ENCODE peak calls at places on chromosomes 12 and 14, in ten cellular contexts. A is heart right ventricle; P is T-helper 1 cell; K is activated CD4-positive, alpha-beta T cell treated with anti-CD3 and anti-CD28 coated beads, Interleukin-2, amount 50 U/mL, for 48 hours; N is LHCN-M2; D is HS-5; X is H9; I is activated naive CD4-positive, alpha-beta T cell treated with anti-CD3 and anti-CD28 coated beads, Interleukin-2, amount 50 U/mL, for 16 hours; C is activated naive CD8-positive, alpha-beta T cell treated with anti-CD3 and anti-CD28 coated beads, Interleukin-2, amount 50 U/mL, for 24 hours; Q is activated T-cell treated with anti-CD3 and anti-CD28 coated beads, Interleukin-2, amount 50 U/mL, for 24 hours. H is an unnamed sample.

GRCh38 chr12:80186727-80187217 is 87.4 kb downstream of the OTOGL start:
- DNase-seq in A (no peak), P (no peak), K (no peak), N (peak; percentile 94), D (peak; percentile 89), X (peak; percentile 62), I (no peak), C (peak; percentile 11), Q (no peak), H (no peak)

GRCh38 chr12:124278389-124279101 is 16.3 kb upstream of the RFLNA start:
- DNase-seq in A (no peak), P (no peak), K (no peak), N (no peak), D (no peak), X (no peak), I (no peak), C (no peak), Q (no peak), H (no peak)

GRCh38 chr14:93045965-93046695 is 69.6 kb downstream of the ITPK1 start:
- DNase-seq in A (no peak), P (no peak), K (no peak), N (peak; percentile 80), D (no peak), X (no peak), I (no peak), C (no peak), Q (no peak), H (no peak)

GRCh38 chr12:56758728-56759269 is 4.3 kb upstream of the HSD17B6 start:
- DNase-seq in A (no peak), P (no peak), K (no peak), N (no peak), D (no peak), X (no peak), I (no peak), C (no peak), Q (no peak), H (no peak)

GRCh38 chr14:75993567-75994041 is 8.0 kb downstream of the IFT43 start:
- DNase-seq in A (no peak), P (no peak), K (no peak), N (no peak), D (no peak), X (no peak), I (no peak), C (no peak), Q (no peak), H (no peak)

GRCh38 chr14:67133595-67134441 is 55.4 kb upstream of the GARIN2 start:
- DNase-seq in A (no peak), P (no peak), K (no peak), N (peak; percentile 15), D (no peak), X (no peak), I (no peak), C (no peak), Q (no peak), H (no peak)

GRCh38 chr12:117402363-117402762 is 40.9 kb upstream of the NOS1 start:
- DNase-seq in A (no peak), P (no peak), K (no peak), N (no peak), D (no peak), X (peak; percentile 58), I (no peak), C (no peak), Q (no peak), H (no peak)

GRCh38 chr12:3117144-3117581 is 40.0 kb downstream of the TSPAN9 start:
- DNase-seq in A (no peak), P (no peak), K (no peak), N (peak; percentile 86), D (no peak), X (no peak), I (no peak), C (no peak), Q (no peak), H (no peak)

GRCh38 chr12:131644481-131644880 is 66.4 kb upstream of the SFSWAP start:
- DNase-seq in A (no peak), P (no peak), K (no peak), N (no peak), D (no peak), X (no peak), I (no peak), C (no peak), Q (no peak), H (no peak)

GRCh38 chr12:74836567-74836966 is 298.9 kb downstream of the ATXN7L3B start:
- DNase-seq in A (no peak), P (no peak), K (no peak), N (no peak), D (no peak), X (no peak), I (no peak), C (no peak), Q (no peak), H (no peak)

GRCh38 chr12:117388865-117389508 is 27.6 kb upstream of the NOS1 start:
- DNase-seq in A (no peak), P (no peak), K (no peak), N (no peak), D (no peak), X (no peak), I (no peak), C (no peak), Q (no peak), H (no peak)

GRCh38 chr14:104980601-104981531 is 2.7 kb upstream of the AHNAK2 start:
- DNase-seq in A (no peak), P (no peak), K (no peak), N (no peak), D (no peak), X (no peak), I (no peak), C (no peak), Q (no peak), H (no peak)

GRCh38 chr12:77980782-77981181 is 150.1 kb downstream of the NAV3 start:
- DNase-seq in A (no peak), P (no peak), K (no peak), N (no peak), D (peak; percentile 9), X (no peak), I (no peak), C (no peak), Q (no peak), H (no peak)

GRCh38 chr12:60921541-60921940 is 1325.7 kb downstream of the SLC16A7 start:
- DNase-seq in A (no peak), P (no peak), K (no peak), N (peak; percentile 60), D (no peak), X (no peak), I (no peak), C (no peak), Q (no peak), H (no peak)

GRCh38 chr12:116455540-116456306 is 103.5 kb upstream of the MAP1LC3B2 start:
- DNase-seq in A (peak; percentile 49), P (no peak), K (no peak), N (peak; percentile 84), D (peak; percentile 45), X (no peak), I (no peak), C (no peak), Q (no peak), H (peak; percentile 66)

GRCh38 chr14:105860615-105861580 is 334.5 kb downstream of the TMEM121 start:
- DNase-seq in A (no peak), P (no peak), K (no peak), N (no peak), D (no peak), X (no peak), I (peak; percentile 9), C (no peak), Q (peak; percentile 33), H (peak; percentile 1)

GRCh38 chr12:42612258-42612608 is 22.7 kb upstream of the PRICKLE1 start:
- DNase-seq in A (no peak), P (no peak), K (no peak), N (no peak), D (no peak), X (no peak), I (no peak), C (no peak), Q (no peak), H (no peak)

GRCh38 chr14:59251811-59252771 is 63.6 kb downstream of the DAAM1 start:
- DNase-seq in A (no peak), P (no peak), K (no peak), N (peak; percentile 54), D (no peak), X (no peak), I (no peak), C (no peak), Q (no peak), H (no peak)

GRCh38 chr14:33127531-33127930 is 188.9 kb downstream of the NPAS3 start:
- DNase-seq in A (no peak), P (no peak), K (no peak), N (peak; percentile 43), D (no peak), X (no peak), I (no peak), C (no peak), Q (no peak), H (no peak)

GRCh38 chr14:32576088-32576795 is 247.1 kb downstream of the AKAP6 start:
- DNase-seq in A (no peak), P (no peak), K (peak; percentile 11), N (peak; percentile 58), D (no peak), X (peak; percentile 28), I (peak; percentile 11), C (peak; percentile 6), Q (no peak), H (no peak)

GRCh38 chr14:36570065-36570464 is 12.3 kb downstream of the NKX2-8 start:
- DNase-seq in A (no peak), P (no peak), K (no peak), N (no peak), D (no peak), X (no peak), I (no peak), C (no peak), Q (no peak), H (no peak)

GRCh38 chr12:66247741-66248140 is 54.6 kb upstream of the HELB start:
- DNase-seq in A (no peak), P (no peak), K (no peak), N (no peak), D (no peak), X (no peak), I (no peak), C (no peak), Q (no peak), H (no peak)

GRCh38 chr12:16606117-16606200 is at the start of gene LMO3:
- DNase-seq in A (no peak), P (no peak), K (no peak), N (no peak), D (no peak), X (no peak), I (no peak), C (no peak), Q (no peak), H (no peak)

GRCh38 chr14:39097159-39097558 is 5.9 kb downstream of the SEC23A start:
- DNase-seq in A (no peak), P (no peak), K (no peak), N (no peak), D (no peak), X (no peak), I (no peak), C (peak; percentile 10), Q (no peak), H (no peak)

GRCh38 chr12:111024205-111024794 is 103.9 kb upstream of the MYL2 start:
- DNase-seq in A (peak; percentile 49), P (no peak), K (peak; percentile 57), N (peak; percentile 7), D (peak; percentile 0), X (peak; percentile 78), I (peak; percentile 45), C (peak; percentile 62), Q (peak; percentile 72), H (peak; percentile 51)

GRCh38 chr12:57529831-57530230 is 7.2 kb downstream of the MBD6 start:
- DNase-seq in A (no peak), P (no peak), K (no peak), N (no peak), D (no peak), X (no peak), I (no peak), C (no peak), Q (no peak), H (no peak)

GRCh38 chr14:90557516-90557915 is 160.7 kb downstream of the CALM1 start:
- DNase-seq in A (no peak), P (no peak), K (no peak), N (no peak), D (no peak), X (no peak), I (no peak), C (no peak), Q (no peak), H (no peak)

GRCh38 chr12:112188130-112188830 is 62.9 kb downstream of the TRAFD1 start:
- DNase-seq in A (no peak), P (no peak), K (no peak), N (no peak), D (no peak), X (no peak), I (no peak), C (no peak), Q (no peak), H (no peak)